ENCODE peak calls at places on chromosomes 7 and 10, in seven cellular contexts. I is K562, P is lung, R is IMR-90, H is cardiac fibroblast, Q is cardiac muscle cell, N is breast epithelium. J is an unnamed sample.

GRCh38 chr7:80070391-80070790 is 64.2 kb upstream of the GNAI1 start:
- DNase-seq in I (no peak), P (no peak), R (peak), H (peak), Q (peak), N (no peak), J (no peak)

GRCh38 chr10:58675321-58675720 is 162.6 kb downstream of the BICC1 start:
- DNase-seq in I (no peak), P (no peak), R (no peak), H (no peak), Q (no peak), N (no peak), J (no peak)

GRCh38 chr7:139034855-139035587 is 821 bp downstream of the ZC3HAV1L start:
- DNase-seq in I (no peak), P (no peak), R (peak), H (peak), Q (peak), N (no peak), J (no peak)

GRCh38 chr7:75740846-75741497 is 2.2 kb upstream of the HIP1 start:
- DNase-seq in I (peak), P (peak), R (no peak), H (peak), Q (peak), N (no peak), J (no peak)

GRCh38 chr7:36852931-36853330 is 128.6 kb upstream of the AOAH start:
- DNase-seq in I (no peak), P (no peak), R (no peak), H (no peak), Q (no peak), N (no peak), J (no peak)

GRCh38 chr7:44914992-44915607 is 29.8 kb upstream of the PURB start:
- DNase-seq in I (no peak), P (no peak), R (no peak), H (no peak), Q (no peak), N (no peak), J (no peak)

GRCh38 chr7:28573059-28573553 is 160.8 kb downstream of the CREB5 start:
- DNase-seq in I (no peak), P (peak), R (peak), H (peak), Q (peak), N (peak), J (no peak)

GRCh38 chr7:1370738-1371137 is 88.5 kb downstream of the MICALL2 start:
- DNase-seq in I (no peak), P (no peak), R (no peak), H (no peak), Q (no peak), N (no peak), J (no peak)

GRCh38 chr10:124739119-124739921 is 4.9 kb downstream of the FAM53B start:
- DNase-seq in I (no peak), P (peak), R (no peak), H (peak), Q (peak), N (no peak), J (no peak)

GRCh38 chr10:28302012-28302667 is 724 bp downstream of the MPP7 start:
- DNase-seq in I (peak), P (peak), R (no peak), H (peak), Q (peak), N (no peak), J (no peak)

DNA sequence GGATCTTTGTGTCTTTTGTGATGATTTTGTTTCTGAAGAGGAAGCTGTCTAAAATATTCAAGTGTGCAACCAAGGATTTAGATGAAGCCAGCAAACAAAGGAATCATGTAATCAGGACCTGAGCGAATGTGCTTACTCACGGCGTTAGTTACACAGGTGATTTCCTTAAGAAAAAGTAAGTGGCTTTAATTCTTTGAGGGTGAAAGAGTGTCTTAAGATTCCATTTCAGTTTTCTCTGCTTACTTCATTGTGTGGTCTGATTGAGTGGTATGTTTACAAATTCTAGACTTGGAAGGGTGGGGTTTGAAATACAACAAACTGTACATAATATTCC is 257.1 kb downstream of the ARHGAP21 start:
- DNase-seq in I (no peak), P (no peak), R (no peak), H (no peak), Q (no peak), N (no peak), J (no peak)
- H3K4me3 ChIP-seq in I (no peak), P (no peak), R (peak), H (no peak), Q (no peak), N (peak), J (peak)

DNA sequence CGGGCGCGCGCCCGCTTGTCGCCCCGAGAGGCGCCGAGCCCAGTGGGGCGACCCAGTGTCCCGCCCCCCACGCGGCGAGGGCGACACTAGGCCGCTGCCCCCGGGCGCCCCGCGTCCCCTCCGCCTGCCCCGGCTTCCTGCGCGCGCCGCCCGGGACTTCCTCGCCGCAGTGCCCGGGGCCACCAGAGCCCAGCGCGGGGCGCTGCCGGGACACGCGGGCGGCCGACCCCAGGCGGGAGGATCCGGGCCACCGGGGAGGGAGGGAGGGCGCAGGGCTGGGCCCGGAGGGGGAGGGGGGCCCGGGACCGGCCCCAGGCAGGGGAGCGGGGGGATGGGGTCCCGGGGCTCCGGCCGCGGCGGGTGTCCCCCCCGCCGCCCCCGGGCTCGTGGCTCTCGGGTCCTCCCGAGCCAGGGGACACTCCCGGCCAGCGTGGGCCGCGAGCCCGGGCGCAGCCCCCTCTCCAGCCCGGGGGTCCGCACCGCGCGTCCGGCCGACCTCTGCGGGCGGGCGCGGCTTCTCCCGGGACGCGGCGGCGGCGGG is 435 bp upstream of the PWWP2B start:
- DNase-seq in I (peak), P (peak), R (peak), H (peak), Q (peak), N (no peak), J (no peak)
- TF ChIP-seq CTCF in I (peak), P (peak), R (peak), H (no peak), Q (no peak), N (no peak), J (no peak)

DNA sequence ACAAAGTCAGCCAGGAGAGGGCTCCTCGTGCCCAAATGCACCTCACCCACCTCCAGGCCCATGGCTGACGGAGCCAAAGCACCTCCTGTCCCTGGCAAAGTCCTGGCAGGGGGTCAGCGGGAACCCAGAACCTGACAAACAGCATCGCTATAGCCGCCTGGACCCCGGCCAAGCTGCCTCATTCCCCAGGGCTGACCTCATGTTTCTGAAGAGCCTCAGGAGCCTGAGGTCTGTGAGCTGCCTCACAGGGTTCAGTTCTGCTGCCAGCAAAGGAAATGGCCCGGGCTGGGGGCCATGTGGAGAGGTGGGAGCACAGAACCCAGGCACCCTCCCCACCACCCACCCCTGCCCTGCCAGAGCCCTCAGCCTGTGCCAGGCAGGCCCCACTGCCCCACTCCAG is 4.2 kb upstream of the NANOS1 start:
- DNase-seq in I (no peak), P (peak), R (peak), H (peak), Q (peak), N (peak), J (no peak)
- H3K4me3 ChIP-seq in I (no peak), P (no peak), R (no peak), H (no peak), Q (no peak), N (no peak), J (no peak)

DNA sequence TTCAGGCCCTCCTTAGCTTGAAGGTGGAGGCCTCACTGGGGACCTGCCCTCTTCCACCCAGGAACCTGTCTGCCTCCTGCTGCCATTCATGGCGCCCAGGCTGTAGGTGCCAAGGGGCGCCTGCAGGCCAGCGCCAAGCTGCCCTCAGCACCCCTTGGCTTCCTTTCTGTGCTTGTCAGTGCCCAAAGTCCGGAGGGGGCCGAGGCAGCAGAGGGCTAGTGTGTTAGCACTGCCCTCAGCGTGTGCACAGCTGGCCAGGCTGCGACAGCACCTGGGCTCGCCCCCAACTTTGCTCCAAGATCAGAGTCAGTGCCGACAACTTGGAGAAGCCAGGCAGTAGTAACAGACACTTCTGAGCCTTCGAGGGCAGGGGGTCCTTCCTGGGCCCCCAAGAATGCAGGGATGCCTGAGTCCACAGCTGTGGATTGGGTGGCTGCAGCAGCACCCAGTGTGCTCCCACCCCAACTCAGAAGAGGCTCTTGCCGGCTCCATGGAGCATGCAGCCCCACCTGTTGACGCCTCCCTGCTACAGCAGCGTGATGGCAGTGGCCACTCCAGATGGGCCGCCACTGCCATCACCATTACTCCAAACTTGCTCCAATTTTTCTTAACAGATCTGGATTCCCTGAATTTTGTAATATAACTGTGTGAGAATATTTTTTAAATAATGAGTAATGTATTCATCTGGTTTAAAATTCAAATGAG is 41.7 kb downstream of the CACUL1 start:
- DNase-seq in I (peak), P (no peak), R (no peak), H (no peak), Q (no peak), N (no peak), J (no peak)
- TF ChIP-seq CTCF in I (peak), P (no peak), R (peak), H (peak), Q (peak), N (no peak), J (peak)

GRCh38 chr10:80964179-80964578 is 426.5 kb downstream of the SH2D4B start:
- DNase-seq in I (no peak), P (no peak), R (no peak), H (no peak), Q (no peak), N (no peak), J (no peak)
- H3K4me3 ChIP-seq in I (no peak), P (no peak), R (no peak), H (no peak), Q (no peak), N (no peak), J (no peak)

GRCh38 chr7:148626828-148627227 is 36.3 kb downstream of the C7orf33 start:
- DNase-seq in I (no peak), P (no peak), R (no peak), H (no peak), Q (no peak), N (no peak), J (no peak)
- TF ChIP-seq CTCF in I (no peak), P (no peak), R (no peak), H (no peak), Q (no peak), N (no peak), J (no peak)

GRCh38 chr7:143361552-143362125 is 874 bp downstream of the FAM131B start:
- DNase-seq in I (no peak), P (no peak), R (no peak), H (no peak), Q (no peak), N (no peak), J (no peak)
- H3K4me3 ChIP-seq in I (no peak), P (no peak), R (peak), H (peak), Q (peak), N (peak), J (peak)

DNA sequence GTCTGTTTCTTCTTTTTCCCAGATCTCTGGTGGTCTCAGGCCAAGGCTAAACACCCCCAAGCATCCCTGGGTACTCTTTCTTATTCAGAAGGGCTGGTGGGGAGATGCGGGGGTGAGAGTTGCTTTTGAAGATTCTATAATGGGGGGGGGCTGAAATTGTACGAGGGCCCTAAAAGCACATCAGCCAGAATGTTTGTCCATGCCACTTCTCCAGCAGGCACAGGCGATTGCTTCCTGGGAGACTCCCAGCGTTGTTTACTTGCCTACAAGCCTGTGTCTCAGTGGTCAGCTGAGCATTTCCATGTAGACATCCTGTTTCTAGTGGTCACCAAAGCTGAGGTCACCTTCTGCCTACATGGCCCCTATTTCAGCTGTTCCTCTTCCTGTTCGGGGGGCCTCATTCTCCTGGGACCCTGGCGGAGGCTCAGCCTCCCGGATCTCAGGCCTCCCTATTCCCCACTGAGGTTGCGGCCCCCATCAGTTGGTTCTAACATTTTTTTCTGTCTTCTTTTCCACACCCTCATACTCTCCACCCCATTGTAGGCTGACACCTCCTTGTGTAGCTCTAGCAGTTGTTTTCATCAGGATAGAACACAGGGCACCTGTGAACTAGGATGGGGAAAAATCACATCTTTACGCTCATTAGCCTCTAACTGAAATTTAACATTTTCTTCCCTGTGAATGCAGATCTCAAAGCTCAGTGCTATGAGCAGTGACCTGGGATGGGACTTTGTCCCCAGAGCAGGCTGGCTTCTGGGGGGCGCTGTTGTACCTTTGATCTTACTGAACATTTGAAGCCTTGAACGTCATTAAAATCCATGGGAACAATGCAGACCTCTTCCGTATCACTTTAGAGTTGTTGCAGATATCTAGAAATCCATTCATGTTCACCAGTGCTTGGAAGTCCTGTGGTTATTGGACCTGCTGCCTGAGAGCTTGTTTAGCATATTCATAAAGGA is 286.5 kb downstream of the GLRX3 start:
- DNase-seq in I (peak), P (peak), R (no peak), H (no peak), Q (no peak), N (no peak), J (no peak)
- TF ChIP-seq CTCF in I (no peak), P (no peak), R (no peak), H (no peak), Q (no peak), N (no peak), J (no peak)

DNA sequence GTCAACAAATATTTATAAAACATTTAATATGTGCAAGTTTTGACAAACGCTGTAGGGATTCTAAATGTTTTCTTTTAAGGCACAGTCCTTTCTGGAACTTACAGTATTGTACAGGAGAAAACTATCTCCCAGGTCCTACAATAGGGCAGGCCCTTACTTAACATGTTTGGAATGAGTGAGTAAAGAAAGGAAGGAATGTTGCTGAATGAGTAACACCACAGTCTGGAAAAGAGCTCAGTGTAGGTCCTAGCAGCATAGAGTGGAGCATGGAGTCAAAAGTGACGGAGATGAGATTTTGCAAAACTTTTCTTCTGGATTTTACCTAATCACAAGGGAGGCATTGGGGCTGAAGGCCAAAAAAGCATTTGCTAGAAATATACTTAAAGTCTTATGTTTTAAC is 20.4 kb upstream of the ADD3 start:
- DNase-seq in I (no peak), P (no peak), R (peak), H (peak), Q (peak), N (no peak), J (no peak)
- H3K4me3 ChIP-seq in I (no peak), P (no peak), R (no peak), H (no peak), Q (no peak), N (no peak), J (no peak)